ENCODE peak calls at places on chromosomes 4 and X, in nine cellular contexts. A is transverse colon; N is body of pancreas; W is A549; S is CD8-positive, alpha-beta T cell; H is fibroblast of villous mesenchyme; G is brain microvascular endothelial cell; U is fibroblast of the aortic adventitia; J is fibroblast of pulmonary artery. L is an unnamed sample.
A peak's percentile ranks its signal among the peaks of the same experiment; 100 is the strongest.

GRCh38 chr4:173494013-173494970 is 35.7 kb downstream of the HAND2 start:
- DNase-seq in A (peak; percentile 71), N (peak; percentile 67), W (peak; percentile 69), S (peak; percentile 34), H (peak; percentile 71), G (peak; percentile 59), U (peak; percentile 71), J (peak; percentile 67), L (no peak)

GRCh38 chr4:39637572-39638357 is 900 bp downstream of the SMIM14 start:
- DNase-seq in A (peak; percentile 65), N (peak; percentile 65), W (no peak), S (no peak), H (peak; percentile 74), G (peak; percentile 55), U (peak; percentile 70), J (peak; percentile 69), L (peak; percentile 38)

GRCh38 chrX:118502121-118502794 is 6.6 kb downstream of the DOCK11 start:
- DNase-seq in A (no peak), N (no peak), W (no peak), S (no peak), H (no peak), G (no peak), U (no peak), J (no peak), L (no peak)

GRCh38 chrX:152819732-152820131 is 10.8 kb downstream of the CETN2 start:
- DNase-seq in A (no peak), N (no peak), W (no peak), S (no peak), H (peak; percentile 16), G (peak; percentile 18), U (peak; percentile 47), J (no peak), L (no peak)

GRCh38 chr4:79682801-79683217 is 274.8 kb upstream of the GK2 start:
- DNase-seq in A (no peak), N (peak; percentile 10), W (no peak), S (no peak), H (no peak), G (no peak), U (no peak), J (no peak), L (peak; percentile 81)

GRCh38 chr4:90546114-90546513 is 418.9 kb downstream of the CCSER1 start:
- DNase-seq in A (no peak), N (no peak), W (no peak), S (no peak), H (no peak), G (no peak), U (no peak), J (peak; percentile 3), L (no peak)

GRCh38 chrX:136880452-136881013 is at the start of gene RBMX:
- DNase-seq in A (peak; percentile 92), N (peak; percentile 93), W (peak; percentile 90), S (peak; percentile 84), H (peak; percentile 95), G (peak; percentile 93), U (peak; percentile 97), J (peak; percentile 96), L (peak; percentile 92)

GRCh38 chr4:119730644-119730995 is 102.0 kb upstream of the PDE5A start:
- DNase-seq in A (no peak), N (no peak), W (no peak), S (no peak), H (peak; percentile 74), G (no peak), U (peak; percentile 30), J (no peak), L (no peak)

GRCh38 chr4:5037553-5038551 is 13.4 kb upstream of the STK32B start:
- DNase-seq in A (peak; percentile 24), N (no peak), W (peak; percentile 47), S (no peak), H (peak; percentile 98), G (peak; percentile 84), U (peak; percentile 91), J (peak; percentile 86), L (peak; percentile 84)

GRCh38 chr4:139368990-139369389 is 66.7 kb upstream of the NDUFC1 start:
- DNase-seq in A (no peak), N (no peak), W (no peak), S (no peak), H (no peak), G (peak; percentile 28), U (no peak), J (peak; percentile 7), L (no peak)

GRCh38 chrX:72572248-72573157 is at the start of gene HDAC8:
- DNase-seq in A (peak; percentile 68), N (peak; percentile 58), W (peak; percentile 48), S (peak; percentile 10), H (peak; percentile 80), G (peak; percentile 73), U (peak; percentile 91), J (peak; percentile 90), L (peak; percentile 66)

GRCh38 chr4:124146071-124146470 is 566.5 kb downstream of the ANKRD50 start:
- DNase-seq in A (no peak), N (no peak), W (no peak), S (no peak), H (no peak), G (no peak), U (peak; percentile 71), J (peak; percentile 29), L (no peak)

GRCh38 chrX:112832481-112833095 is 8.0 kb downstream of the AMOT start:
- DNase-seq in A (peak; percentile 69), N (peak; percentile 86), W (no peak), S (no peak), H (no peak), G (no peak), U (peak; percentile 19), J (no peak), L (no peak)

GRCh38 chr4:119099227-119099910 is 36.3 kb upstream of the MYOZ2 start:
- DNase-seq in A (no peak), N (no peak), W (no peak), S (no peak), H (peak; percentile 92), G (no peak), U (peak; percentile 89), J (peak; percentile 49), L (no peak)

GRCh38 chr4:17934286-17934685 is 87.3 kb downstream of the LCORL start:
- DNase-seq in A (no peak), N (no peak), W (no peak), S (no peak), H (peak; percentile 11), G (no peak), U (peak; percentile 36), J (peak; percentile 27), L (no peak)
- TF ChIP-seq CTCF in A (no peak), N (no peak), W (no peak), S (no peak), H (peak; percentile 23), G (no peak), U (peak; percentile 31), J (peak; percentile 22), L (no peak)

GRCh38 chrX:86806786-86807185 is 658.5 kb downstream of the DACH2 start:
- DNase-seq in A (no peak), N (no peak), W (no peak), S (no peak), H (no peak), G (peak; percentile 2), U (no peak), J (no peak), L (no peak)
- TF ChIP-seq CTCF in A (peak; percentile 7), N (no peak), W (no peak), S (no peak), H (no peak), G (peak; percentile 40), U (peak; percentile 25), J (peak; percentile 6), L (peak; percentile 36)

GRCh38 chr4:65033899-65034298 is 624.6 kb upstream of the TECRL start:
- DNase-seq in A (no peak), N (no peak), W (no peak), S (no peak), H (no peak), G (no peak), U (peak; percentile 2), J (peak; percentile 18), L (peak; percentile 22)
- TF ChIP-seq CTCF in A (no peak), N (no peak), W (no peak), S (no peak), H (peak; percentile 14), G (peak; percentile 43), U (peak; percentile 18), J (peak; percentile 31), L (peak; percentile 49)

GRCh38 chr4:17636696-17637351 is 22.4 kb downstream of the MED28 start:
- DNase-seq in A (peak; percentile 77), N (peak; percentile 73), W (peak; percentile 43), S (peak; percentile 47), H (peak; percentile 70), G (peak; percentile 69), U (peak; percentile 69), J (peak; percentile 77), L (peak; percentile 48)
- TF ChIP-seq CTCF in A (peak; percentile 90), N (peak; percentile 90), W (peak; percentile 61), S (peak; percentile 81), H (peak; percentile 86), G (peak; percentile 92), U (peak; percentile 87), J (peak; percentile 85), L (peak; percentile 90)